ENCODE peak calls at places on chromosomes 7 and 10, in five cellular contexts. C, L, W, R and D are unnamed samples.

GRCh38 chr7:28996836-28997235 is 38.7 kb upstream of the TRIL start:
- DNase-seq in C (no peak), L (no peak), W (no peak), R (no peak), D (no peak)

GRCh38 chr7:140656548-140657515 is 15.9 kb upstream of the ADCK2 start:
- DNase-seq in C (peak; percentile 81), L (no peak), W (no peak), R (peak; percentile 27), D (peak; percentile 76)

GRCh38 chr10:125123363-125124113 is 36.8 kb downstream of the CTBP2 start:
- DNase-seq in C (peak; percentile 90), L (peak; percentile 95), W (peak; percentile 63), R (no peak), D (peak; percentile 67)

GRCh38 chr7:155758348-155758747 is 53.9 kb downstream of the SHH start:
- DNase-seq in C (no peak), L (no peak), W (no peak), R (no peak), D (no peak)

GRCh38 chr7:16651391-16652254 is 5.6 kb downstream of the BZW2 start:
- DNase-seq in C (no peak), L (no peak), W (no peak), R (peak; percentile 24), D (no peak)

GRCh38 chr10:44723654-44724053 is 187.5 kb upstream of the TMEM72 start:
- DNase-seq in C (no peak), L (no peak), W (no peak), R (no peak), D (no peak)

GRCh38 chr7:46450425-46450824 is 529.4 kb upstream of the IGFBP3 start:
- DNase-seq in C (no peak), L (no peak), W (no peak), R (no peak), D (no peak)

GRCh38 chr10:25078659-25079429 is 62.4 kb downstream of the THNSL1 start:
- DNase-seq in C (peak; percentile 29), L (peak; percentile 42), W (no peak), R (peak; percentile 91), D (no peak)

GRCh38 chr7:73937014-73937413 is 76.1 kb downstream of the TMEM270 start:
- DNase-seq in C (no peak), L (no peak), W (no peak), R (no peak), D (no peak)

GRCh38 chr10:19588608-19589007 is 227.6 kb upstream of the PLXDC2 start:
- DNase-seq in C (no peak), L (no peak), W (no peak), R (no peak), D (no peak)

GRCh38 chr7:156082048-156082447 is 269.8 kb upstream of the SHH start:
- DNase-seq in C (no peak), L (no peak), W (no peak), R (no peak), D (no peak)

GRCh38 chr7:26188291-26188999 is 12.1 kb downstream of the HNRNPA2B1 start:
- DNase-seq in C (no peak), L (no peak), W (no peak), R (no peak), D (no peak)

GRCh38 chr10:121112618-121113384 is 261.6 kb downstream of the WDR11 start:
- DNase-seq in C (no peak), L (no peak), W (no peak), R (no peak), D (peak; percentile 21)

GRCh38 chr10:85319826-85320225 is 991.4 kb downstream of the CCSER2 start:
- DNase-seq in C (no peak), L (no peak), W (no peak), R (no peak), D (no peak)

GRCh38 chr7:51226916-51227535 is 89.6 kb downstream of the COBL start:
- DNase-seq in C (no peak), L (no peak), W (no peak), R (no peak), D (no peak)

GRCh38 chr10:94092848-94093247 is 99.1 kb downstream of the PLCE1 start:
- DNase-seq in C (no peak), L (no peak), W (no peak), R (no peak), D (no peak)

GRCh38 chr10:132396495-132397035 is 435 bp upstream of the PWWP2B start:
- DNase-seq in C (peak; percentile 77), L (peak; percentile 42), W (no peak), R (peak; percentile 26), D (no peak)

GRCh38 chr10:132883391-132883881 is 58.9 kb downstream of the CFAP46 start:
- DNase-seq in C (no peak), L (no peak), W (no peak), R (no peak), D (no peak)

GRCh38 chr10:69663548-69663947 is 33.5 kb downstream of the FAM241B start:
- DNase-seq in C (no peak), L (no peak), W (no peak), R (no peak), D (no peak)

GRCh38 chr10:30529373-30529998 is 95.5 kb downstream of the MAP3K8 start:
- DNase-seq in C (peak; percentile 80), L (no peak), W (peak; percentile 36), R (no peak), D (peak; percentile 92)

GRCh38 chr10:102352066-102352715 is 43.3 kb upstream of the NFKB2 start:
- DNase-seq in C (peak; percentile 59), L (peak; percentile 68), W (no peak), R (peak; percentile 51), D (peak; percentile 26)

GRCh38 chr7:55065511-55066229 is 46.9 kb downstream of the EGFR start:
- DNase-seq in C (no peak), L (peak; percentile 84), W (no peak), R (peak; percentile 82), D (no peak)

GRCh38 chr7:156533964-156534363 is 106.6 kb upstream of the RNF32 start:
- DNase-seq in C (no peak), L (no peak), W (no peak), R (no peak), D (no peak)

GRCh38 chr7:36389371-36390198 is at the start of gene ANLN:
- DNase-seq in C (peak; percentile 95), L (peak; percentile 95), W (peak; percentile 85), R (peak; percentile 92), D (peak; percentile 99)
- TF ChIP-seq POLR2A in C (no peak), L (peak; percentile 41), W (peak; percentile 11), R (peak; percentile 71), D (no peak)

GRCh38 chr7:30281263-30281662 is 3.1 kb upstream of the ZNRF2 start:
- DNase-seq in C (no peak), L (no peak), W (no peak), R (peak; percentile 26), D (no peak)

GRCh38 chr7:30276203-30276900 is 8.0 kb upstream of the ZNRF2 start:
- DNase-seq in C (peak; percentile 57), L (peak; percentile 70), W (no peak), R (peak; percentile 67), D (no peak)

GRCh38 chr7:30280631-30281030 is 3.8 kb upstream of the ZNRF2 start:
- DNase-seq in C (no peak), L (no peak), W (no peak), R (no peak), D (no peak)

GRCh38 chr7:30278849-30279505 is 5.4 kb upstream of the ZNRF2 start:
- DNase-seq in C (no peak), L (no peak), W (no peak), R (no peak), D (no peak)

DNA sequence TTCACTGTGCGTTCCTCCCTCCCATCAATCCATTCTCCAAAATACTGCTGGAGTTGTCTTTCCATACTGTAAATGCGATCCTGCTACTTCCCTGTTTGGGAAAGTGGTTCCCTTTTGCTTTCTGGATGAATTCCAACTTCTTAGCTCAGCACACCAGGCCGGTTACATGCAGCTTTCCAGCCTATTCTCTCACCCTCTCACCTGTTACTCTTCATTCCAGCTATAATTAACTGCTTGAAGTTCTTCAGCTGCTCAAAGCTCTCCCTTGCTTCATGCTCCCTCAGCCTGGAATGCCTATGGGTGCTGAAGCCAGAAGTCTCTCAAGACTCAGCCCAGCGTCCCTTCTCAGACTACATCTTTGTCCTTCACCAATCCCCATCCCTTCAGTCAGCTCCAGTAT is 6.0 kb upstream of the ZNRF2 start:
- DNase-seq in C (no peak), L (no peak), W (no peak), R (no peak), D (no peak)
- H3K4me3 ChIP-seq in C (no peak overlapping the region), L (no peak overlapping the region), W (no peak overlapping the region), R (no peak overlapping the region), D (no peak overlapping the region)

GRCh38 chr10:11909618-11910017 is 86.5 kb downstream of the PROSER2 start:
- DNase-seq in C (no peak), L (no peak), W (no peak), R (no peak), D (no peak)

GRCh38 chr10:11908536-11908935 is 85.4 kb downstream of the PROSER2 start:
- DNase-seq in C (no peak), L (no peak), W (no peak), R (no peak), D (no peak)

GRCh38 chr10:11910102-11910501 is 86.9 kb downstream of the PROSER2 start:
- DNase-seq in C (no peak), L (no peak), W (no peak), R (no peak), D (no peak)

GRCh38 chr10:11908991-11909390 is 85.8 kb downstream of the PROSER2 start:
- DNase-seq in C (no peak), L (no peak), W (no peak), R (no peak), D (no peak)

DNA sequence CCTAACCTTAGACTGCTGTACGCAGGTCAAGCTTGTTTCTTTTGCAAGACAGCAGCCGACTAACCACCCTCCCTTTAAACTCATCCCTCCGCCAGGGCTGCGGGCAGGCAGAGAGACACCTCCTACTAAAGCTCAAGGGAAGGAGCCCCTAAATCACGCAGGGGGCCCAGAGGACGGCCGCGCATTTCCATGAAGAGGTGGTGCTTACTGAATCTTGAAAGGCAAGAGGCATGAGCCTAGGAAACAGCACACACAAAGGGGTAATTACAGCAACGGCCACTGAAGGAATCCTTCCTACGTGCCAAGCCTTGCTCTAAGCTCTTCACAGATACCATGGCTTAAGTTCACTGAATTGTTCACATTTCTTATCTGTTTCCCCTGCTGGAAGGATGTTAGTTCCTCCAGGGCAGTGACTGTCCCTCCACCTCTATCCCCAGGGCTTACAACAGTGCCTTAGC is 90.1 kb downstream of the PROSER2 start:
- DNase-seq in C (no peak), L (no peak), W (no peak), R (no peak), D (no peak)
- TF ChIP-seq POLR2A in C (no peak), L (no peak), W (no peak), R (no peak), D (no peak)

GRCh38 chr10:82888809-82889455 is 1013.9 kb downstream of the NRG3 start:
- DNase-seq in C (no peak), L (no peak), W (no peak), R (no peak), D (no peak)
- H3K4me3 ChIP-seq in C (no peak overlapping the region), L (no peak overlapping the region), W (no peak overlapping the region), R (no peak overlapping the region), D (no peak overlapping the region)

GRCh38 chr7:122802211-122802833 is 83.9 kb downstream of the CADPS2 start:
- DNase-seq in C (no peak), L (no peak), W (no peak), R (no peak), D (no peak)
- TF ChIP-seq POLR2A in C (no peak), L (no peak), W (no peak), R (no peak), D (no peak)